ENCODE peak calls at places on chromosomes 12 and 14, in ten cellular contexts. Y is NCI-H1417 treated with DMSO at 0.1 percent for 48 hours, U is transverse colon, H is nephron progenitor cell, W is HFFc6, V is NCI-H460, T is left kidney, P is midbrain, E is Caco-2, D is HL-60. S is an unnamed sample.

GRCh38 chr14:47959753-47960152 is 284.3 kb upstream of the MDGA2 start:
- DNase-seq in V (no peak), W (no peak), H (no peak), U (no peak), E (peak; percentile 28), P (no peak), D (no peak), Y (no peak), T (no peak), S (no peak)

GRCh38 chr12:48350249-48351021 is at the start of gene ZNF641:
- DNase-seq in W (peak; percentile 28), P (peak; percentile 81), T (peak; percentile 94), E (peak; percentile 91), H (peak; percentile 86), U (peak; percentile 89), D (peak; percentile 23), V (peak; percentile 68), Y (peak; percentile 2), S (peak; percentile 79)

GRCh38 chr12:116556964-116557706 is 2.0 kb upstream of the MAP1LC3B2 start:
- DNase-seq in T (no peak), W (peak; percentile 10), D (no peak), E (no peak), P (no peak), Y (no peak), U (no peak), V (no peak), H (no peak), S (no peak)

GRCh38 chr12:110641512-110641911 is 27.6 kb downstream of the TCTN1 start:
- DNase-seq in T (peak; percentile 75), D (no peak), W (no peak), Y (no peak), E (no peak), V (no peak), P (no peak), U (no peak), H (peak; percentile 38), S (no peak)

GRCh38 chr12:81809829-81810595 is 50.9 kb upstream of the PPFIA2 start:
- DNase-seq in H (no peak), W (no peak), U (no peak), P (no peak), E (no peak), T (peak; percentile 12), V (no peak), Y (no peak), D (peak; percentile 27), S (no peak)

GRCh38 chr14:102510616-102511520 is 1.3 kb upstream of the ANKRD9 start:
- DNase-seq in E (peak; percentile 80), H (peak; percentile 84), Y (no peak), D (no peak), P (no peak), U (peak; percentile 92), W (no peak), T (peak; percentile 94), V (no peak), S (no peak)

GRCh38 chr12:110741795-110742717 is 635 bp downstream of the PPP1CC start:
- DNase-seq in P (no peak), E (no peak), V (no peak), U (peak; percentile 39), H (no peak), D (no peak), Y (no peak), T (peak; percentile 83), W (no peak), S (no peak)

GRCh38 chr12:115597157-115597712 is 680.3 kb downstream of the MED13L start:
- DNase-seq in D (no peak), P (no peak), H (no peak), W (peak; percentile 78), E (no peak), T (no peak), U (no peak), Y (no peak), V (no peak), S (no peak)

GRCh38 chr14:77186911-77187648 is 5.5 kb downstream of the TMEM63C start:
- DNase-seq in V (no peak), H (no peak), E (no peak), P (no peak), T (peak; percentile 15), D (no peak), W (no peak), U (peak; percentile 16), Y (no peak), S (no peak)

GRCh38 chr12:112025808-112026375 is 12.7 kb downstream of the ERP29 start:
- DNase-seq in H (no peak), V (no peak), W (no peak), P (no peak), T (no peak), E (no peak), U (no peak), Y (no peak), D (no peak), S (no peak)

GRCh38 chr14:54182419-54183040 is 214.3 kb upstream of the CDKN3 start:
- DNase-seq in U (no peak), V (no peak), D (no peak), Y (no peak), W (peak; percentile 68), P (no peak), T (no peak), H (no peak), E (no peak), S (no peak)

GRCh38 chr12:125017801-125018200 is 24.4 kb downstream of the BRI3BP start:
- DNase-seq in Y (no peak), U (no peak), D (no peak), V (no peak), T (no peak), E (no peak), H (no peak), W (no peak), P (no peak), S (no peak)

GRCh38 chr12:43836455-43836989 is 641 bp downstream of the TMEM117 start:
- DNase-seq in D (no peak), E (peak; percentile 29), H (no peak), V (peak; percentile 2), T (peak; percentile 56), U (no peak), Y (no peak), P (peak; percentile 35), W (peak; percentile 27), S (no peak)

GRCh38 chr12:119151445-119151844 is 27.3 kb upstream of the HSPB8 start:
- DNase-seq in E (no peak), W (no peak), D (no peak), V (no peak), Y (no peak), P (no peak), T (no peak), H (no peak), U (no peak), S (no peak)

GRCh38 chr12:88945041-88945732 is 364.9 kb upstream of the KITLG start:
- DNase-seq in W (no peak), U (no peak), T (no peak), E (no peak), H (no peak), D (no peak), V (no peak), P (no peak), Y (no peak), S (no peak)

GRCh38 chr14:28751467-28752058 is 15.0 kb upstream of the FOXG1 start:
- DNase-seq in H (peak; percentile 62), D (peak; percentile 10), P (peak; percentile 38), T (peak; percentile 80), W (peak; percentile 50), U (no peak), Y (peak; percentile 44), E (peak; percentile 55), V (peak; percentile 74), S (no peak)

GRCh38 chr14:31727797-31728196 is 166.6 kb downstream of the NUBPL start:
- DNase-seq in P (no peak), H (no peak), Y (no peak), U (no peak), W (no peak), E (no peak), D (no peak), V (no peak), T (no peak), S (no peak)

GRCh38 chr12:24948452-24948815 is 467 bp downstream of the BCAT1 start:
- DNase-seq in T (peak; percentile 55), D (no peak), E (peak; percentile 26), V (peak; percentile 13), W (no peak), H (peak; percentile 14), P (no peak), Y (no peak), U (no peak), S (peak; percentile 9)

GRCh38 chr14:88002421-88002820 is 2.5 kb upstream of the GPR65 start:
- DNase-seq in U (no peak), V (no peak), Y (no peak), T (no peak), E (no peak), P (peak; percentile 9), W (no peak), D (peak; percentile 74), H (no peak), S (no peak)

GRCh38 chr12:11729008-11729407 is 79.5 kb downstream of the ETV6 start:
- DNase-seq in Y (no peak), V (no peak), T (no peak), E (no peak), D (no peak), U (peak; percentile 80), W (no peak), P (no peak), H (no peak), S (no peak)

GRCh38 chr12:45192041-45192695 is 23.7 kb upstream of the ANO6 start:
- DNase-seq in U (no peak), V (no peak), D (no peak), W (peak; percentile 80), Y (no peak), E (peak; percentile 79), P (no peak), T (peak; percentile 23), H (no peak), S (no peak)

GRCh38 chr14:50785506-50786063 is 45.4 kb downstream of the NIN start:
- DNase-seq in V (no peak), H (peak; percentile 3), D (no peak), W (no peak), P (no peak), T (no peak), Y (no peak), U (no peak), E (no peak), S (no peak)

GRCh38 chr12:42309996-42310395 is 15.9 kb downstream of the ZCRB1 start:
- DNase-seq in H (no peak), V (no peak), T (no peak), D (no peak), E (no peak), W (no peak), P (no peak), Y (no peak), U (no peak), S (no peak)

GRCh38 chr12:93376436-93377251 is 1.1 kb upstream of the NUDT4 start:
- DNase-seq in V (no peak), H (peak; percentile 48), W (no peak), P (peak; percentile 41), E (peak; percentile 54), U (peak; percentile 51), D (no peak), T (peak; percentile 52), Y (no peak), S (no peak)

GRCh38 chr14:104181761-104182530 is 43.6 kb downstream of the KIF26A start:
- DNase-seq in E (no peak), T (no peak), H (no peak), U (no peak), W (no peak), P (no peak), V (no peak), D (no peak), Y (no peak), S (no peak)

GRCh38 chr12:96502477-96502876 is 13.1 kb downstream of the CFAP54 start:
- DNase-seq in V (no peak), U (peak; percentile 27), D (no peak), P (no peak), E (no peak), T (no peak), Y (no peak), W (no peak), H (no peak), S (no peak)

GRCh38 chr14:21467620-21468019 is 9.1 kb downstream of the RAB2B start:
- DNase-seq in H (no peak), E (no peak), Y (no peak), W (peak; percentile 90), U (no peak), D (no peak), T (no peak), P (no peak), V (no peak), S (no peak)

GRCh38 chr12:132558861-132559623 is 51.3 kb downstream of the LRCOL1 start:
- DNase-seq in Y (no peak), D (no peak), W (no peak), V (no peak), P (no peak), U (no peak), E (no peak), T (peak; percentile 80), H (peak; percentile 36), S (no peak)

S was measured in activated T-helper 2 cell treated with anti-CD3 and anti-CD28 coated beads, Interferon-gamma antibody, Interleukin-2, Interleukin-4, amounts not matched to agents 10 μg/mL and 5 μg/mL and 100 μg/mL, durations not matched to agents 14 hours and 24 hours and 36 hours.